ENCODE peak calls at places on chromosomes 5 and 9, in seven cellular contexts. One of them, this sample, is unnamed.
A peak's percentile ranks its signal among the peaks of the same experiment; 100 is the strongest.

GRCh38 chr5:161676109-161676508 is 9.4 kb upstream of the GABRA6 start:
- DNase-seq in mesendoderm: peak; percentile 77
- DNase-seq in left ventricle myocardium inferior: no peak
- DNase-seq in fibroblast of lung: no peak
- DNase-seq in neuronal stem cell: peak; percentile 11
- DNase-seq in dorsolateral prefrontal cortex: no peak
- DNase-seq in upper lobe of left lung: no peak
- DNase-seq in this sample: no peak

GRCh38 chr5:1108008-1108864 is 3.6 kb downstream of the SLC12A7 start:
- DNase-seq in mesendoderm: no peak
- DNase-seq in left ventricle myocardium inferior: no peak
- DNase-seq in fibroblast of lung: no peak
- DNase-seq in neuronal stem cell: no peak
- DNase-seq in dorsolateral prefrontal cortex: no peak
- DNase-seq in upper lobe of left lung: no peak
- DNase-seq in this sample: no peak

GRCh38 chr5:108101105-108101504 is 280.8 kb downstream of the FBXL17 start:
- DNase-seq in mesendoderm: no peak
- DNase-seq in left ventricle myocardium inferior: no peak
- DNase-seq in fibroblast of lung: peak; percentile 6
- DNase-seq in neuronal stem cell: no peak
- DNase-seq in dorsolateral prefrontal cortex: peak; percentile 78
- DNase-seq in upper lobe of left lung: no peak
- DNase-seq in this sample: no peak

GRCh38 chr5:61330879-61331406 is 1.1 kb upstream of the ZSWIM6 start:
- DNase-seq in mesendoderm: peak; percentile 76
- DNase-seq in left ventricle myocardium inferior: peak; percentile 75
- DNase-seq in fibroblast of lung: peak; percentile 81
- DNase-seq in neuronal stem cell: peak; percentile 68
- DNase-seq in dorsolateral prefrontal cortex: peak; percentile 54
- DNase-seq in upper lobe of left lung: peak; percentile 86
- DNase-seq in this sample: peak; percentile 93

GRCh38 chr9:130361873-130362362 is 82.8 kb upstream of the ASS1 start:
- DNase-seq in mesendoderm: no peak
- DNase-seq in left ventricle myocardium inferior: no peak
- DNase-seq in fibroblast of lung: no peak
- DNase-seq in neuronal stem cell: no peak
- DNase-seq in dorsolateral prefrontal cortex: no peak
- DNase-seq in upper lobe of left lung: no peak
- DNase-seq in this sample: no peak

GRCh38 chr5:16152601-16153568 is 26.7 kb downstream of the MARCHF11 start:
- DNase-seq in mesendoderm: peak; percentile 3
- DNase-seq in left ventricle myocardium inferior: no peak
- DNase-seq in fibroblast of lung: no peak
- DNase-seq in neuronal stem cell: no peak
- DNase-seq in dorsolateral prefrontal cortex: no peak
- DNase-seq in upper lobe of left lung: no peak
- DNase-seq in this sample: no peak

GRCh38 chr5:10333154-10334006 is 20.1 kb upstream of the MARCHF6 start:
- DNase-seq in mesendoderm: peak; percentile 47
- DNase-seq in left ventricle myocardium inferior: peak; percentile 52
- DNase-seq in fibroblast of lung: peak; percentile 46
- DNase-seq in neuronal stem cell: no peak
- DNase-seq in dorsolateral prefrontal cortex: no peak
- DNase-seq in upper lobe of left lung: peak; percentile 38
- DNase-seq in this sample: peak; percentile 77

GRCh38 chr5:15285901-15286583 is 213.9 kb upstream of the FBXL7 start:
- DNase-seq in mesendoderm: no peak
- DNase-seq in left ventricle myocardium inferior: peak; percentile 28
- DNase-seq in fibroblast of lung: peak; percentile 9
- DNase-seq in neuronal stem cell: no peak
- DNase-seq in dorsolateral prefrontal cortex: peak; percentile 38
- DNase-seq in upper lobe of left lung: no peak
- DNase-seq in this sample: no peak

GRCh38 chr5:156021866-156022265 is 305.1 kb upstream of the SGCD start:
- DNase-seq in mesendoderm: no peak
- DNase-seq in left ventricle myocardium inferior: no peak
- DNase-seq in fibroblast of lung: no peak
- DNase-seq in neuronal stem cell: no peak
- DNase-seq in dorsolateral prefrontal cortex: no peak
- DNase-seq in upper lobe of left lung: no peak
- DNase-seq in this sample: no peak

GRCh38 chr5:177389368-177390169 is 5.3 kb downstream of the SLC34A1 start:
- DNase-seq in mesendoderm: peak; percentile 69
- DNase-seq in left ventricle myocardium inferior: no peak
- DNase-seq in fibroblast of lung: peak; percentile 93
- DNase-seq in neuronal stem cell: no peak
- DNase-seq in dorsolateral prefrontal cortex: no peak
- DNase-seq in upper lobe of left lung: peak; percentile 63
- DNase-seq in this sample: no peak

GRCh38 chr5:149028984-149029383 is 33.9 kb downstream of the SH3TC2 start:
- DNase-seq in mesendoderm: no peak
- DNase-seq in left ventricle myocardium inferior: no peak
- DNase-seq in fibroblast of lung: no peak
- DNase-seq in neuronal stem cell: no peak
- DNase-seq in dorsolateral prefrontal cortex: no peak
- DNase-seq in upper lobe of left lung: no peak
- DNase-seq in this sample: no peak

GRCh38 chr5:149027636-149028035 is 35.2 kb downstream of the SH3TC2 start:
- DNase-seq in mesendoderm: no peak
- DNase-seq in left ventricle myocardium inferior: no peak
- DNase-seq in fibroblast of lung: no peak
- DNase-seq in neuronal stem cell: no peak
- DNase-seq in dorsolateral prefrontal cortex: no peak
- DNase-seq in upper lobe of left lung: no peak
- DNase-seq in this sample: no peak

GRCh38 chr5:149030838-149031397 is 31.9 kb downstream of the SH3TC2 start:
- DNase-seq in mesendoderm: peak; percentile 93
- DNase-seq in left ventricle myocardium inferior: no peak
- DNase-seq in fibroblast of lung: no peak
- DNase-seq in neuronal stem cell: no peak
- DNase-seq in dorsolateral prefrontal cortex: no peak
- DNase-seq in upper lobe of left lung: no peak
- DNase-seq in this sample: no peak

GRCh38 chr5:149028161-149028560 is 34.7 kb downstream of the SH3TC2 start:
- DNase-seq in mesendoderm: no peak
- DNase-seq in left ventricle myocardium inferior: no peak
- DNase-seq in fibroblast of lung: no peak
- DNase-seq in neuronal stem cell: no peak
- DNase-seq in dorsolateral prefrontal cortex: no peak
- DNase-seq in upper lobe of left lung: no peak
- DNase-seq in this sample: no peak

DNA sequence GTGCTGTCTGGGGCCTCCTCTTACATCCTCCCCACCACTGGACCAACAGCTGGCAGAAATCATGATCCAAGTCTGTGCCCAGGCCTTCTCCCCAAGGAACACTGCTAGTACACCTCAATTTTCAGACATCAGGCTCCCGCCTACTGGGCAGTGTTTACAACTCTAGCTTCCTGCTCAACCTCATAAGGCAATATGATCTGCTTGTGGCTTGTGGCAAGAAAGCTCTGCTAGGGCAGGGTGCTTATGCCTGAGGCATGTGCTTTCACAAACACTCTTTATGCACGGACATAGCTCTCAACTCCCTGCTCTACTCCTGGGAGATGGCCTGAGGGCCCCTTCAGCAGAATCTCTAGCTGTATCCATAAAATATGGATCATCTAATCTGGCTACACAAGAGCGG is 32.5 kb downstream of the SH3TC2 start:
- DNase-seq in mesendoderm: no peak
- DNase-seq in left ventricle myocardium inferior: no peak
- DNase-seq in fibroblast of lung: peak; percentile 64
- DNase-seq in neuronal stem cell: no peak
- DNase-seq in dorsolateral prefrontal cortex: no peak
- DNase-seq in upper lobe of left lung: no peak
- DNase-seq in this sample: no peak
- H3K27ac ChIP-seq in mesendoderm: no peak overlapping the region
- H3K27ac ChIP-seq in left ventricle myocardium inferior: no peak overlapping the region
- H3K27ac ChIP-seq in fibroblast of lung: no peak overlapping the region
- H3K27ac ChIP-seq in neuronal stem cell: no peak overlapping the region
- H3K27ac ChIP-seq in dorsolateral prefrontal cortex: no peak overlapping the region
- H3K27ac ChIP-seq in upper lobe of left lung: no peak overlapping the region
- H3K27ac ChIP-seq in this sample: no peak overlapping the region

GRCh38 chr5:139383275-139383992 is at the start of gene SLC23A1:
- DNase-seq in mesendoderm: no peak
- DNase-seq in left ventricle myocardium inferior: no peak
- DNase-seq in fibroblast of lung: no peak
- DNase-seq in neuronal stem cell: no peak
- DNase-seq in dorsolateral prefrontal cortex: no peak
- DNase-seq in upper lobe of left lung: no peak
- DNase-seq in this sample: peak; percentile 58

GRCh38 chr5:139383993-139384590 is 995 bp upstream of the SLC23A1 start:
- DNase-seq in mesendoderm: no peak
- DNase-seq in left ventricle myocardium inferior: no peak
- DNase-seq in fibroblast of lung: no peak
- DNase-seq in neuronal stem cell: no peak
- DNase-seq in dorsolateral prefrontal cortex: no peak
- DNase-seq in upper lobe of left lung: no peak
- DNase-seq in this sample: peak; percentile 49

GRCh38 chr5:139382371-139382770 is 726 bp downstream of the SLC23A1 start:
- DNase-seq in mesendoderm: no peak
- DNase-seq in left ventricle myocardium inferior: no peak
- DNase-seq in fibroblast of lung: no peak
- DNase-seq in neuronal stem cell: no peak
- DNase-seq in dorsolateral prefrontal cortex: no peak
- DNase-seq in upper lobe of left lung: no peak
- DNase-seq in this sample: no peak

GRCh38 chr5:139381837-139382361 is 1.2 kb downstream of the SLC23A1 start:
- DNase-seq in mesendoderm: no peak
- DNase-seq in left ventricle myocardium inferior: no peak
- DNase-seq in fibroblast of lung: no peak
- DNase-seq in neuronal stem cell: no peak
- DNase-seq in dorsolateral prefrontal cortex: no peak
- DNase-seq in upper lobe of left lung: no peak
- DNase-seq in this sample: peak; percentile 58

GRCh38 chr5:139382781-139383180 is 316 bp downstream of the SLC23A1 start:
- DNase-seq in mesendoderm: no peak
- DNase-seq in left ventricle myocardium inferior: no peak
- DNase-seq in fibroblast of lung: no peak
- DNase-seq in neuronal stem cell: no peak
- DNase-seq in dorsolateral prefrontal cortex: no peak
- DNase-seq in upper lobe of left lung: no peak
- DNase-seq in this sample: peak; percentile 53
- H3K27ac ChIP-seq in mesendoderm: no peak overlapping the region
- H3K27ac ChIP-seq in left ventricle myocardium inferior: no peak overlapping the region
- H3K27ac ChIP-seq in fibroblast of lung: no peak overlapping the region
- H3K27ac ChIP-seq in neuronal stem cell: no peak overlapping the region
- H3K27ac ChIP-seq in dorsolateral prefrontal cortex: no peak overlapping the region
- H3K27ac ChIP-seq in upper lobe of left lung: no peak overlapping the region
- H3K27ac ChIP-seq in this sample: no peak overlapping the region

GRCh38 chr5:163369986-163370385 is 67.4 kb upstream of the CCNG1 start:
- DNase-seq in mesendoderm: no peak
- DNase-seq in left ventricle myocardium inferior: no peak
- DNase-seq in fibroblast of lung: no peak
- DNase-seq in neuronal stem cell: no peak
- DNase-seq in dorsolateral prefrontal cortex: no peak
- DNase-seq in upper lobe of left lung: no peak
- DNase-seq in this sample: no peak
- H3K27ac ChIP-seq in mesendoderm: no peak overlapping the region
- H3K27ac ChIP-seq in left ventricle myocardium inferior: no peak overlapping the region
- H3K27ac ChIP-seq in fibroblast of lung: no peak overlapping the region
- H3K27ac ChIP-seq in neuronal stem cell: no peak overlapping the region
- H3K27ac ChIP-seq in dorsolateral prefrontal cortex: no peak overlapping the region
- H3K27ac ChIP-seq in upper lobe of left lung: no peak overlapping the region
- H3K27ac ChIP-seq in this sample: no peak overlapping the region

GRCh38 chr9:134212809-134213507 is 48.6 kb upstream of the RNU6ATAC start:
- DNase-seq in mesendoderm: peak; percentile 23
- DNase-seq in left ventricle myocardium inferior: peak; percentile 5
- DNase-seq in fibroblast of lung: no peak
- DNase-seq in neuronal stem cell: no peak
- DNase-seq in dorsolateral prefrontal cortex: no peak
- DNase-seq in upper lobe of left lung: no peak
- DNase-seq in this sample: peak; percentile 30
- H3K27ac ChIP-seq in mesendoderm: no peak overlapping the region
- H3K27ac ChIP-seq in left ventricle myocardium inferior: no peak overlapping the region
- H3K27ac ChIP-seq in fibroblast of lung: no peak overlapping the region
- H3K27ac ChIP-seq in neuronal stem cell: no peak overlapping the region
- H3K27ac ChIP-seq in dorsolateral prefrontal cortex: no peak overlapping the region
- H3K27ac ChIP-seq in upper lobe of left lung: no peak overlapping the region
- H3K27ac ChIP-seq in this sample: no peak overlapping the region

This sample was measured in upper lobe of right lung.